ENCODE peak calls at places on chromosomes 3 and 15, in seven cellular contexts. O is GM13976; M is pancreas; W is stimulated activated CD4-positive, alpha-beta T cell treated with anti-CD3 and anti-CD28 coated beads, Interleukin-4, amount 100 ng/mL, for 48 hours; N is caudate nucleus; Q is left cardiac atrium; D is AG04449. U is an unnamed sample.
A peak's percentile ranks its signal among the peaks of the same experiment; 100 is the strongest.

GRCh38 chr3:52507359-52507758 is 12.2 kb downstream of the STAB1 start:
- DNase-seq in O (no peak), M (no peak), W (no peak), N (no peak), Q (no peak), D (peak; percentile 19), U (peak; percentile 61)

GRCh38 chr3:143658869-143659268 is 189.4 kb downstream of the SLC9A9 start:
- DNase-seq in O (no peak), M (no peak), W (no peak), N (no peak), Q (no peak), D (no peak), U (no peak)

GRCh38 chr3:174438501-174439156 is 420.5 kb upstream of the NAALADL2 start:
- DNase-seq in O (no peak), M (no peak), W (no peak), N (no peak), Q (no peak), D (no peak), U (no peak)

GRCh38 chr15:65033659-65034269 is 4.3 kb upstream of the MTFMT start:
- DNase-seq in O (peak; percentile 71), M (no peak), W (no peak), N (no peak), Q (no peak), D (no peak), U (peak; percentile 53)

GRCh38 chr15:66294157-66294931 is 976 bp downstream of the DIS3L start:
- DNase-seq in O (peak; percentile 42), M (peak; percentile 25), W (peak; percentile 6), N (no peak), Q (no peak), D (peak; percentile 50), U (peak; percentile 50)

GRCh38 chr3:140238646-140239314 is 303.8 kb downstream of the CLSTN2 start:
- DNase-seq in O (no peak), M (no peak), W (no peak), N (no peak), Q (no peak), D (no peak), U (no peak)

GRCh38 chr3:177904661-177905060 is 631.6 kb upstream of the KCNMB2 start:
- DNase-seq in O (no peak), M (no peak), W (no peak), N (no peak), Q (no peak), D (no peak), U (peak; percentile 56)

GRCh38 chr15:22963546-22964125 is 16.5 kb downstream of the CYFIP1 start:
- DNase-seq in O (no peak), M (no peak), W (no peak), N (no peak), Q (no peak), D (no peak), U (no peak)

GRCh38 chr15:40506964-40507571 is 36.3 kb downstream of the CHST14 start:
- DNase-seq in O (peak; percentile 86), M (peak; percentile 70), W (peak; percentile 46), N (peak; percentile 40), Q (peak; percentile 80), D (no peak), U (peak; percentile 84)

GRCh38 chr15:77500986-77501385 is 80.3 kb downstream of the HMG20A start:
- DNase-seq in O (no peak), M (no peak), W (no peak), N (no peak), Q (no peak), D (no peak), U (no peak)